ENCODE peak calls at places on chromosomes 16 and 17, in ten cellular contexts. V, J, N, B, S, U, D, P, T and X are unnamed samples.

GRCh38 chr17:42118545-42118944 is 2.6 kb downstream of the KAT2A start:
- DNase-seq in V (peak; percentile 65), J (peak; percentile 62), N (no peak), B (peak; percentile 46), S (no peak), U (no peak), D (peak; percentile 39), P (peak; percentile 47), T (no peak), X (peak; percentile 76)

GRCh38 chr16:68700120-68700519 is 37.0 kb upstream of the CDH1 start:
- DNase-seq in V (no peak), J (no peak), N (no peak), B (no peak), S (no peak), U (no peak), D (peak; percentile 59), P (no peak), T (no peak), X (no peak)

GRCh38 chr16:56321159-56321558 is 104.2 kb downstream of the AMFR start:
- DNase-seq in V (no peak), J (no peak), N (no peak), B (no peak), S (no peak), U (no peak), D (no peak), P (no peak), T (no peak), X (no peak)

GRCh38 chr16:66337434-66338188 is 28.9 kb upstream of the CDH5 start:
- DNase-seq in V (no peak), J (no peak), N (no peak), B (no peak), S (no peak), U (no peak), D (no peak), P (no peak), T (no peak), X (no peak)

GRCh38 chr17:65723356-65723928 is 162.0 kb upstream of the AXIN2 start:
- DNase-seq in V (no peak), J (no peak), N (no peak), B (no peak), S (no peak), U (no peak), D (peak; percentile 36), P (no peak), T (no peak), X (no peak)

GRCh38 chr16:1534021-1535020 is 855 bp downstream of the TMEM204 start:
- DNase-seq in V (no peak), J (no peak), N (no peak), B (no peak), S (no peak), U (no peak), D (peak; percentile 68), P (no peak), T (no peak), X (no peak)

GRCh38 chr17:44595216-44595775 is 38.0 kb downstream of the FZD2 start:
- DNase-seq in V (no peak), J (no peak), N (no peak), B (no peak), S (no peak), U (no peak), D (no peak), P (no peak), T (no peak), X (no peak)

GRCh38 chr17:60792250-60792898 is 114.7 kb downstream of the BCAS3 start:
- DNase-seq in V (no peak), J (no peak), N (no peak), B (no peak), S (no peak), U (no peak), D (no peak), P (no peak), T (no peak), X (no peak)